ENCODE peak calls at places on chromosome 7, in four cellular contexts. V, R, T and D are unnamed samples.

GRCh38 chr7:147774461-147774860 is 816.1 kb upstream of the C7orf33 start:
- DNase-seq in R (no peak), T (no peak), V (no peak), D (no peak)

GRCh38 chr7:48528689-48529088 is 357.4 kb downstream of the ABCA13 start:
- DNase-seq in V (no peak), T (no peak), R (no peak), D (no peak)

GRCh38 chr7:108045669-108046068 is 42.7 kb upstream of the LAMB1 start:
- DNase-seq in T (no peak), R (no peak), V (peak; percentile 43), D (no peak)

GRCh38 chr7:56250135-56250534 is 133.9 kb upstream of the NUPR2 start:
- DNase-seq in T (no peak), R (no peak), V (no peak), D (no peak)

GRCh38 chr7:47525066-47525623 is 56.8 kb downstream of the TNS3 start:
- DNase-seq in V (no peak), T (no peak), R (no peak), D (no peak)

GRCh38 chr7:47340490-47340889 is 241.4 kb downstream of the TNS3 start:
- DNase-seq in T (no peak), V (peak; percentile 67), R (no peak), D (no peak)

GRCh38 chr7:31114593-31115343 is 62.7 kb downstream of the ADCYAP1R1 start:
- DNase-seq in V (peak; percentile 50), T (peak; percentile 4), R (no peak), D (no peak)

GRCh38 chr7:19122018-19122588 is 4.7 kb upstream of the TWIST1 start:
- DNase-seq in R (no peak), V (peak; percentile 67), T (no peak), D (no peak)

GRCh38 chr7:16193631-16194030 is 227.7 kb downstream of the CRPPA start:
- DNase-seq in T (no peak), V (no peak), R (no peak), D (no peak)

DNA sequence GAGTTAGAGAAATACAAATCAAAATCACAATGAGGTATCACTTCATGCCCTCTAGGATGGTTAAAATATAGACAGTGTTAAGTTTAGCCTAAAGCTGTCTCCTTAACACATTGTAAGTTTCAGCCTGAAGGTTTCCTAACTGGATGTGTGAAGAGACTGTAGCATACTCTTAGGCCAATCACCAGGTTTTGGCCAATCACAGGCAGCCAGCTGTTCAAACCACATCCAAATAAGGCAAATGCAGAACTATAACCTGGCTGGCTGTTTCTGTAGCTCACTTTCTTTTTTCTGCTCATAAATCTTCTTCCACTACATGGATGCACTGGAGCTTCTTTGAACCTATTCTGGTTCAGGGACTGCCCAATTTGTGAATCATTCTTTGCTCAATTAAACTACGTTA is 19.7 kb downstream of the ESYT2 start:
- DNase-seq in R (no peak), V (peak; percentile 41), T (no peak), D (no peak)
- H3K27ac ChIP-seq in R (no peak overlapping the region), V (no peak overlapping the region), T (no peak overlapping the region), D (no peak overlapping the region)

GRCh38 chr7:44217852-44218402 is 17.1 kb downstream of the YKT6 start:
- DNase-seq in R (no peak), V (no peak), T (no peak), D (no peak)

GRCh38 chr7:44216019-44216418 is 15.2 kb downstream of the YKT6 start:
- DNase-seq in V (no peak), T (no peak), R (no peak), D (no peak)

GRCh38 chr7:44216521-44217030 is 15.8 kb downstream of the YKT6 start:
- DNase-seq in T (no peak), V (no peak), R (no peak), D (no peak)

GRCh38 chr7:44218418-44219201 is 17.8 kb downstream of the YKT6 start:
- DNase-seq in V (peak; percentile 47), R (no peak), T (no peak), D (no peak)

GRCh38 chr7:44217133-44217714 is 16.4 kb downstream of the YKT6 start:
- DNase-seq in R (no peak), V (no peak), T (no peak), D (no peak)
- H3K27ac ChIP-seq in R (no peak overlapping the region), V (no peak overlapping the region), T (no peak overlapping the region), D (no peak overlapping the region)

DNA sequence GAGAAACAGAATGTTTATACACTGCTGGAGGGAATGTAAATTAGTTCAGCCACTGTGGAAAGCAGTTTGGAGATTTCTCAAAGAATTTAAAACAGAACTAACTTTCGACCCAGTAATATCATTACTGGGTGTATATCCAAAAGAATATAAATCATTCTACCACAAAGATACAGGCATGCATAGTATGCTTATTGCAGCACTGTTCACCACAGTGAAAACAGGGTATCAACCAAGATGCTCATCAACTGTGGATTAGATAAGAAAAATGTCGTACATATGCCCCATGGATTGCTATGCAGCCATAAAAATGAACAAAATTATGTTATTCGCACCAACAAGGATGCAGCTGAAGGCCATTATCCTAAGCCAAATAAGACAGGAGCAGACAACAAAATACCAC is 343.1 kb upstream of the KCND2 start:
- DNase-seq in R (no peak), T (no peak), V (no peak), D (no peak)
- H3K27ac ChIP-seq in R (no peak overlapping the region), T (no peak overlapping the region), V (no peak overlapping the region), D (no peak overlapping the region)

DNA sequence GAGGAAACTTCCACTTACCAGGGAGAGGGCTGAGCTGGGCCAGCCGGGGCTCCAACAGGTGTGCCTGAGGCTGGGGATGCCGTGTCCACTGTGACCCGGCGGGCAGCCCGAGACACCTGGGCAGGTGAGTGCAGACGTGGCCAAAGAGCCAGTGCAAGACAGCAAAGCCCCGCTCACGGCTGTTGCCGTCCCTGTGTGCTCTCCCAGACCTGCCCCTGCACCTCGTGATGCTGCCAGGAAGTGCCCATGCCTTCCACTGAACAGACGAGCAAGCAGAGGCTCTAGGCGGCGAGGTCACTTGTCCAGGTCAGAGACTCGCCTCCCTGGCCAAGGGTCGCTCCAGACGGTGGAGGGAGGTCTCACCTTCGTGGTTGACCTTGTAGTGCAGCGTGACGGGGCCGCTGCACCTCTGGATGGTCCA is 78.2 kb upstream of the GNA12 start:
- DNase-seq in V (no peak), R (no peak), T (no peak), D (no peak)
- H3K27ac ChIP-seq in V (no peak overlapping the region), R (no peak overlapping the region), T (no peak overlapping the region), D (no peak overlapping the region)

DNA sequence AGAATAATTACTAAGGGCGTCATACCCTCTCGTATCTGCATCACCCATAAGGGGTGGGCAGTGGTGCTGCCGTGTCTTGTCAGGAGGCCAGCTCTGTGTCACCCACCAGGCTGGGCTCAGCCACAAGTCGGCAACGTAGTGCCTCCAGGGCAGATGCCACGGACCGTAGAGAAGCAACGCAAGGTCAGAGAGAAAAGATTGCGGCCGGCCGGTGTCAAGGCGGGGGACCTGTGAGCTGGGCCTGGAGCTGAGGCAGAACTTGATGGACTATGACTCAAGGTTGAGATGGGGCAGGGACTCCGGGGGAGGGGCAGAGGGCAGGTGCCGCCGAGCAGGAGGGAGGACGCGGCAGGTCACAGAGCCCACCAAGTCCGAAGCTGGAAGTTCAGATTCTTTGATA is 29.5 kb downstream of the FOXK1 start:
- DNase-seq in V (no peak), R (no peak), T (no peak), D (no peak)
- H3K27ac ChIP-seq in V (no peak overlapping the region), R (no peak overlapping the region), T (no peak overlapping the region), D (no peak overlapping the region)

DNA sequence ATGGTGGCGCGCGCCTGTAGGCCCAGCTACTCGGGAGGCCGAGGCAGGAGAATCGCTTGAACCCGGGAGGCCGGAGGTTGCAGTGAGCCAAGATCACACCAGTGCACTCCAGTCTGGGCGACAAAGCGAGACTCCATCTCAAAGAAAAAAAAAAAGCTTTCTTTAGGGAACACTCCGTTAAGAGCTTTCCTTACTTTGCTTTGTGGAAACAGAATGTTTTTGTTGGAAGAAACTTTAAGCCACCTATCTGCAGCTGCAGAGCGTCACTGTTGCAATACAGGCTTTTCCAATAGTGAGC is 641 bp upstream of the TPK1 start:
- DNase-seq in V (no peak), T (no peak), R (no peak), D (no peak)
- H3K27ac ChIP-seq in V (no peak overlapping the region), T (no peak overlapping the region), R (peak overlapping the region; percentile 94), D (peak overlapping the region; percentile 91)

DNA sequence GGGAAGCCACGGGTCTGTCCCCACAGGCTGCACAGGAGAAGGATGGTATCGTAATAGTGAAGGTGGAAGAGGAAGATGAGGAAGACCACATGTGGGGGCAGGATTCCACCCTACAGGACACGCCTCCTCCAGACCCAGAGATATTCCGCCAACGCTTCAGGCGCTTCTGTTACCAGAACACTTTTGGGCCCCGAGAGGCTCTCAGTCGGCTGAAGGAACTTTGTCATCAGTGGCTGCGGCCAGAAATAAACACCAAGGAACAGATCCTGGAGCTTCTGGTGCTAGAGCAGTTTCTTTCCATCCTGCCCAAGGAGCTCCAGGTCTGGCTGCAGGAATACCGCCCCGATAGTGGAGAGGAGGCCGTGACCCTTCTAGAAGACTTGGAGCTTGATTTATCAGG is 8.1 kb downstream of the ZKSCAN1 start:
- DNase-seq in V (no peak), T (no peak), R (no peak), D (no peak)
- H3K27ac ChIP-seq in V (no peak overlapping the region), T (peak overlapping the region; percentile 16), R (no peak overlapping the region), D (no peak overlapping the region)